ENCODE peak calls at places on chromosome 21, in five cellular contexts. One of them, this sample, is unnamed.

GRCh38 chr21:42767561-42767835 is 111.8 kb downstream of the WDR4 start:
- DNase-seq in suprapubic skin: no peak
- DNase-seq in tibial nerve: no peak
- DNase-seq in A549: no peak
- DNase-seq in esophagus muscularis mucosa: no peak
- DNase-seq in this sample: no peak

GRCh38 chr21:44952929-44953627 is 13.2 kb downstream of the SLX9 start:
- DNase-seq in suprapubic skin: no peak
- DNase-seq in tibial nerve: no peak
- DNase-seq in A549: no peak
- DNase-seq in esophagus muscularis mucosa: no peak
- DNase-seq in this sample: no peak

GRCh38 chr21:44391345-44392091 is 38.1 kb downstream of the TRPM2 start:
- DNase-seq in suprapubic skin: no peak
- DNase-seq in tibial nerve: peak; percentile 47
- DNase-seq in A549: no peak
- DNase-seq in esophagus muscularis mucosa: no peak
- DNase-seq in this sample: no peak

GRCh38 chr21:42406201-42406601 is 2.5 kb downstream of the UBASH3A start:
- DNase-seq in suprapubic skin: no peak
- DNase-seq in tibial nerve: no peak
- DNase-seq in A549: no peak
- DNase-seq in esophagus muscularis mucosa: no peak
- DNase-seq in this sample: no peak

GRCh38 chr21:44996983-44997936 is 57.4 kb downstream of the SLX9 start:
- DNase-seq in suprapubic skin: no peak
- DNase-seq in tibial nerve: no peak
- DNase-seq in A549: no peak
- DNase-seq in esophagus muscularis mucosa: no peak
- DNase-seq in this sample: no peak

GRCh38 chr21:16262109-16262508 is 532.3 kb downstream of the USP25 start:
- DNase-seq in suprapubic skin: no peak
- DNase-seq in tibial nerve: no peak
- DNase-seq in A549: no peak
- DNase-seq in esophagus muscularis mucosa: no peak
- DNase-seq in this sample: no peak

GRCh38 chr21:14995695-14996490 is 68.9 kb downstream of the NRIP1 start:
- DNase-seq in suprapubic skin: no peak
- DNase-seq in tibial nerve: no peak
- DNase-seq in A549: peak; percentile 14
- DNase-seq in esophagus muscularis mucosa: no peak
- DNase-seq in this sample: no peak

GRCh38 chr21:26127073-26127814 is 43.3 kb downstream of the APP start:
- DNase-seq in suprapubic skin: no peak
- DNase-seq in tibial nerve: no peak
- DNase-seq in A549: no peak
- DNase-seq in esophagus muscularis mucosa: no peak
- DNase-seq in this sample: no peak

GRCh38 chr21:46443910-46444309 is 14.8 kb upstream of the DIP2A start:
- DNase-seq in suprapubic skin: peak; percentile 45
- DNase-seq in tibial nerve: no peak
- DNase-seq in A549: no peak
- DNase-seq in esophagus muscularis mucosa: no peak
- DNase-seq in this sample: no peak

GRCh38 chr21:32494946-32495703 is 82.6 kb downstream of the EVA1C start:
- DNase-seq in suprapubic skin: no peak
- DNase-seq in tibial nerve: no peak
- DNase-seq in A549: peak; percentile 36
- DNase-seq in esophagus muscularis mucosa: no peak
- DNase-seq in this sample: no peak

GRCh38 chr21:14513772-14514171 is 32.3 kb downstream of the SAMSN1 start:
- DNase-seq in suprapubic skin: no peak
- DNase-seq in tibial nerve: no peak
- DNase-seq in A549: no peak
- DNase-seq in esophagus muscularis mucosa: no peak
- DNase-seq in this sample: no peak

GRCh38 chr21:17679002-17679600 is 66.4 kb upstream of the BTG3 start:
- DNase-seq in suprapubic skin: no peak
- DNase-seq in tibial nerve: no peak
- DNase-seq in A549: peak; percentile 56
- DNase-seq in esophagus muscularis mucosa: no peak
- DNase-seq in this sample: no peak

GRCh38 chr21:31005019-31005418 is 33.3 kb downstream of the KRTAP19-8 start:
- DNase-seq in suprapubic skin: no peak
- DNase-seq in tibial nerve: no peak
- DNase-seq in A549: no peak
- DNase-seq in esophagus muscularis mucosa: no peak
- DNase-seq in this sample: no peak

GRCh38 chr21:35203093-35204021 is 154.3 kb upstream of the RUNX1 start:
- DNase-seq in suprapubic skin: no peak
- DNase-seq in tibial nerve: no peak
- DNase-seq in A549: no peak
- DNase-seq in esophagus muscularis mucosa: no peak
- DNase-seq in this sample: no peak

GRCh38 chr21:34552324-34553198 is 40.6 kb upstream of the KCNE1 start:
- DNase-seq in suprapubic skin: no peak
- DNase-seq in tibial nerve: no peak
- DNase-seq in A549: no peak
- DNase-seq in esophagus muscularis mucosa: no peak
- DNase-seq in this sample: no peak

GRCh38 chr21:33870768-33871167 is 44.8 kb downstream of the ATP5PO start:
- DNase-seq in suprapubic skin: no peak
- DNase-seq in tibial nerve: no peak
- DNase-seq in A549: no peak
- DNase-seq in esophagus muscularis mucosa: no peak
- DNase-seq in this sample: no peak

GRCh38 chr21:45347048-45347711 is 57.8 kb upstream of the COL18A1 start:
- DNase-seq in suprapubic skin: no peak
- DNase-seq in tibial nerve: no peak
- DNase-seq in A549: no peak
- DNase-seq in esophagus muscularis mucosa: no peak
- DNase-seq in this sample: no peak

GRCh38 chr21:46393941-46394818 is 64.5 kb upstream of the DIP2A start:
- DNase-seq in suprapubic skin: no peak
- DNase-seq in tibial nerve: no peak
- DNase-seq in A549: no peak
- DNase-seq in esophagus muscularis mucosa: no peak
- DNase-seq in this sample: no peak

GRCh38 chr21:14210738-14211137 is at the start of gene LIPI:
- DNase-seq in suprapubic skin: no peak
- DNase-seq in tibial nerve: no peak
- DNase-seq in A549: no peak
- DNase-seq in esophagus muscularis mucosa: no peak
- DNase-seq in this sample: no peak

GRCh38 chr21:21664871-21665270 is 666.7 kb downstream of the NCAM2 start:
- DNase-seq in suprapubic skin: no peak
- DNase-seq in tibial nerve: no peak
- DNase-seq in A549: no peak
- DNase-seq in esophagus muscularis mucosa: no peak
- DNase-seq in this sample: no peak

GRCh38 chr21:31348188-31348587 is 4.1 kb upstream of the TIAM1 start:
- DNase-seq in suprapubic skin: no peak
- DNase-seq in tibial nerve: no peak
- DNase-seq in A549: no peak
- DNase-seq in esophagus muscularis mucosa: no peak
- DNase-seq in this sample: no peak

GRCh38 chr21:29300547-29301138 is 1.9 kb downstream of the BACH1 start:
- DNase-seq in suprapubic skin: no peak
- DNase-seq in tibial nerve: no peak
- DNase-seq in A549: no peak
- DNase-seq in esophagus muscularis mucosa: no peak
- DNase-seq in this sample: no peak

GRCh38 chr21:32094792-32095191 is 184.1 kb downstream of the MIS18A start:
- DNase-seq in suprapubic skin: no peak
- DNase-seq in tibial nerve: no peak
- DNase-seq in A549: peak; percentile 30
- DNase-seq in esophagus muscularis mucosa: no peak
- DNase-seq in this sample: no peak

GRCh38 chr21:27058673-27059365 is 91.9 kb upstream of the ADAMTS5 start:
- DNase-seq in suprapubic skin: no peak
- DNase-seq in tibial nerve: no peak
- DNase-seq in A549: no peak
- DNase-seq in esophagus muscularis mucosa: no peak
- DNase-seq in this sample: no peak

GRCh38 chr21:34195365-34195764 is 122.0 kb downstream of the MRPS6 start:
- DNase-seq in suprapubic skin: no peak
- DNase-seq in tibial nerve: no peak
- DNase-seq in A549: no peak
- DNase-seq in esophagus muscularis mucosa: peak; percentile 57
- DNase-seq in this sample: no peak

GRCh38 chr21:45386728-45387371 is 18.1 kb upstream of the COL18A1 start:
- DNase-seq in suprapubic skin: peak; percentile 64
- DNase-seq in tibial nerve: no peak
- DNase-seq in A549: peak; percentile 45
- DNase-seq in esophagus muscularis mucosa: no peak
- DNase-seq in this sample: peak; percentile 97

GRCh38 chr21:15631342-15631741 is 98.4 kb upstream of the USP25 start:
- DNase-seq in suprapubic skin: no peak
- DNase-seq in tibial nerve: no peak
- DNase-seq in A549: peak; percentile 24
- DNase-seq in esophagus muscularis mucosa: no peak
- DNase-seq in this sample: no peak

GRCh38 chr21:46424062-46424591 is 34.6 kb upstream of the DIP2A start:
- DNase-seq in suprapubic skin: peak; percentile 49
- DNase-seq in tibial nerve: no peak
- DNase-seq in A549: no peak
- DNase-seq in esophagus muscularis mucosa: no peak
- DNase-seq in this sample: no peak

GRCh38 chr21:44866780-44867179 is 6.7 kb downstream of the PTTG1IP start:
- DNase-seq in suprapubic skin: no peak
- DNase-seq in tibial nerve: no peak
- DNase-seq in A549: no peak
- DNase-seq in esophagus muscularis mucosa: no peak
- DNase-seq in this sample: no peak

GRCh38 chr21:25487046-25487594 is 120.2 kb downstream of the MRPL39 start:
- DNase-seq in suprapubic skin: no peak
- DNase-seq in tibial nerve: no peak
- DNase-seq in A549: no peak
- DNase-seq in esophagus muscularis mucosa: no peak
- DNase-seq in this sample: no peak

GRCh38 chr21:43347461-43347860 is 79.5 kb downstream of the SIK1 start:
- DNase-seq in suprapubic skin: no peak
- DNase-seq in tibial nerve: no peak
- DNase-seq in A549: no peak
- DNase-seq in esophagus muscularis mucosa: no peak
- DNase-seq in this sample: no peak

GRCh38 chr21:16570856-16571255 is 841.1 kb downstream of the USP25 start:
- DNase-seq in suprapubic skin: no peak
- DNase-seq in tibial nerve: no peak
- DNase-seq in A549: no peak
- DNase-seq in esophagus muscularis mucosa: no peak
- DNase-seq in this sample: no peak

GRCh38 chr21:35614412-35614901 is 445.9 kb downstream of the SETD4 start:
- DNase-seq in suprapubic skin: no peak
- DNase-seq in tibial nerve: no peak
- DNase-seq in A549: no peak
- DNase-seq in esophagus muscularis mucosa: no peak
- DNase-seq in this sample: no peak

GRCh38 chr21:32371913-32372314 is 20.9 kb downstream of the URB1 start:
- DNase-seq in suprapubic skin: peak; percentile 65
- DNase-seq in tibial nerve: no peak
- DNase-seq in A549: peak; percentile 56
- DNase-seq in esophagus muscularis mucosa: no peak
- DNase-seq in this sample: no peak

GRCh38 chr21:18443686-18444085 is 40.1 kb upstream of the TMPRSS15 start:
- DNase-seq in suprapubic skin: no peak
- DNase-seq in tibial nerve: no peak
- DNase-seq in A549: no peak
- DNase-seq in esophagus muscularis mucosa: no peak
- DNase-seq in this sample: no peak

GRCh38 chr21:32520885-32521735 is 64.2 kb downstream of the TCP10L start:
- DNase-seq in suprapubic skin: peak; percentile 93
- DNase-seq in tibial nerve: peak; percentile 87
- DNase-seq in A549: peak; percentile 28
- DNase-seq in esophagus muscularis mucosa: peak; percentile 94
- DNase-seq in this sample: no peak

DNA sequence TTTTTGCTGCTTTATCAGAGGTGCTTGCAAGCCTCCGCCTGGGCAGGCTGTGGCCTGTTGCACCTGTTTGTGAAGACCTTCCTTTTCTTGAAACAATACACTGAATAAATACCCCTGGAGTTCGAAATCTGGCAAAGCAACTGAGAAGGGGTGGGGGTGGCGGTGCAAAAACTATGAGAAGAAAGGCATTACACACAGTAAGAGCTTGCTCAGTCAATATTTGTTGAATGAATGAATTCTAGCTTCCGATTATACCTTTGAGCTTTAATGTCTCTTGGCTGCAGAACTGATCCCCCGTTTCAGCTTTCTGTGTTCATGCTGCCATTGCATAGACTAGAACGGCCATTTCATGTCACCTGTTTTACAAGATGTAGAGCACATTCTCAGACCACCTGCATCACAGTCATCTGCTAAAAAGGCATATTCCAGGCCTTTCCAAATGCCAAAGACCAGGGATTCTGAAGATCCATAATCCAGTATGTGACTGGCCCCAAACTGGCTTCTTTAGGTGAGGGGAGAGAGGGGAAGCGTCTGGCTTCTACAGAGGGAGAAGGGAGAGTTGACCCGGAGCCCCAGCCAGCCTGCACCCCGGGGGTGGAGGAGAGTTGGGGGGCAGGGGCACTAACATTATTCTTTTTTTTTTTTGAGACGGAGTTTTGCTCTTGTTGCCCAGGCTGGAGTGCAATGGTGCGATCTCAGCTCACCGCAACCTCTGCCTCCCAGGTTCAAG is 111.5 kb downstream of the ETS2 start:
- DNase-seq in suprapubic skin: no peak
- DNase-seq in tibial nerve: no peak
- DNase-seq in A549: no peak
- DNase-seq in esophagus muscularis mucosa: no peak
- DNase-seq in this sample: no peak
- TF ChIP-seq POLR2A in suprapubic skin: no peak
- TF ChIP-seq POLR2A in tibial nerve: no peak
- TF ChIP-seq POLR2A in A549: no peak
- TF ChIP-seq POLR2A in esophagus muscularis mucosa: no peak
- TF ChIP-seq POLR2A in this sample: no peak

GRCh38 chr21:36966066-36966845 is at the start of gene HLCS:
- DNase-seq in suprapubic skin: peak; percentile 78
- DNase-seq in tibial nerve: peak; percentile 20
- DNase-seq in A549: peak; percentile 61
- DNase-seq in esophagus muscularis mucosa: no peak
- DNase-seq in this sample: no peak
- TF ChIP-seq POLR2A in suprapubic skin: no peak
- TF ChIP-seq POLR2A in tibial nerve: no peak
- TF ChIP-seq POLR2A in A549: peak; percentile 71
- TF ChIP-seq POLR2A in esophagus muscularis mucosa: no peak
- TF ChIP-seq POLR2A in this sample: peak; percentile 53

GRCh38 chr21:41317458-41317857 is 857 bp downstream of the FAM3B start:
- DNase-seq in suprapubic skin: no peak
- DNase-seq in tibial nerve: no peak
- DNase-seq in A549: no peak
- DNase-seq in esophagus muscularis mucosa: no peak
- DNase-seq in this sample: no peak
- TF ChIP-seq POLR2A in suprapubic skin: no peak
- TF ChIP-seq POLR2A in tibial nerve: no peak
- TF ChIP-seq POLR2A in A549: no peak
- TF ChIP-seq POLR2A in esophagus muscularis mucosa: no peak
- TF ChIP-seq POLR2A in this sample: no peak

GRCh38 chr21:38958940-38959685 is 153.4 kb downstream of the ETS2 start:
- DNase-seq in suprapubic skin: no peak
- DNase-seq in tibial nerve: no peak
- DNase-seq in A549: peak; percentile 45
- DNase-seq in esophagus muscularis mucosa: no peak
- DNase-seq in this sample: peak; percentile 94
- TF ChIP-seq POLR2A in suprapubic skin: no peak
- TF ChIP-seq POLR2A in tibial nerve: peak; percentile 4
- TF ChIP-seq POLR2A in A549: no peak
- TF ChIP-seq POLR2A in esophagus muscularis mucosa: no peak
- TF ChIP-seq POLR2A in this sample: no peak